ENCODE peak calls at places on chromosomes 6 and 20, in four cellular contexts. V is ovary, L is lung, O is fibroblast of lung. I is an unnamed sample. For H3K4me1 and H3K27me3, the result is how much of the 10 kb centered on the place peaks cover.

GRCh38 chr20:43973671-43974450 is 59.2 kb downstream of the TOX2 start:
- DNase-seq in V (no peak), L (no peak), O (no peak), I (no peak)

GRCh38 chr6:79385893-79386292 is 151.3 kb downstream of the LCA5 start:
- DNase-seq in V (no peak), L (no peak), O (peak), I (no peak)

GRCh38 chr6:10558575-10558974 is 37.4 kb downstream of the GCNT2 start:
- DNase-seq in V (no peak), L (no peak), O (no peak), I (no peak)

GRCh38 chr20:33209789-33210188 is 7.4 kb upstream of the BPIFA3 start:
- DNase-seq in V (peak), L (peak), O (peak), I (peak)

GRCh38 chr6:158539363-158539762 is 20.5 kb upstream of the TMEM181 start:
- DNase-seq in V (no peak), L (no peak), O (no peak), I (no peak)

GRCh38 chr6:28838289-28838633 is 85.5 kb downstream of the TRIM27 start:
- DNase-seq in V (peak), L (peak), O (peak), I (peak)

GRCh38 chr20:35344354-35344837 is 52.2 kb upstream of the FAM83C start:
- DNase-seq in V (peak), L (no peak), O (peak), I (peak)

GRCh38 chr6:98039443-98039842 is 756.4 kb upstream of the MMS22L start:
- DNase-seq in V (no peak), L (no peak), O (no peak), I (no peak)

GRCh38 chr20:59559024-59559817 is 45.1 kb upstream of the PHACTR3 start:
- DNase-seq in V (no peak), L (no peak), O (no peak), I (no peak)

GRCh38 chr6:15968519-15968918 is 160.4 kb upstream of the MYLIP start:
- DNase-seq in V (no peak), L (no peak), O (no peak), I (no peak)

GRCh38 chr6:14108571-14109410 is 8.8 kb upstream of the CD83 start:
- DNase-seq in V (no peak), L (peak), O (peak), I (no peak)

GRCh38 chr6:120355822-120356221 is 978.5 kb downstream of the TBC1D32 start:
- DNase-seq in V (no peak), L (no peak), O (peak), I (no peak)

GRCh38 chr6:126153661-126154060 is 167.3 kb downstream of the TRMT11 start:
- DNase-seq in V (no peak), L (no peak), O (peak), I (no peak)

GRCh38 chr6:127518710-127519468 is at the start of gene MTCL3:
- DNase-seq in V (no peak), L (no peak), O (peak), I (peak)

GRCh38 chr20:47358672-47359532 is 2.4 kb upstream of the ZMYND8 start:
- DNase-seq in V (peak), L (peak), O (peak), I (peak)

GRCh38 chr6:69422474-69422873 is 374.3 kb downstream of the LMBRD1 start:
- DNase-seq in V (no peak), L (no peak), O (no peak), I (no peak)

GRCh38 chr6:30766461-30767157 is 22.3 kb upstream of the IER3 start:
- DNase-seq in V (no peak), L (no peak), O (no peak), I (peak)

GRCh38 chr6:7727951-7728854 is 2.3 kb downstream of the BMP6 start:
- DNase-seq in V (peak), L (no peak), O (peak), I (peak)

GRCh38 chr6:67863346-67863745 is 771.7 kb upstream of the ADGRB3 start:
- DNase-seq in V (no peak), L (no peak), O (no peak), I (no peak)

GRCh38 chr20:44924526-44924925 is 14.7 kb downstream of the PABPC1L start:
- DNase-seq in V (no peak), L (no peak), O (no peak), I (no peak)

GRCh38 chr6:104809116-104809515 is 50.6 kb downstream of the HACE1 start:
- DNase-seq in V (no peak), L (no peak), O (no peak), I (no peak)

GRCh38 chr6:159981171-159981571 is 12.3 kb downstream of the IGF2R start:
- DNase-seq in V (no peak), L (no peak), O (no peak), I (no peak)

GRCh38 chr6:45533394-45533793 is 155.7 kb upstream of the SUPT3H start:
- DNase-seq in V (no peak), L (no peak), O (no peak), I (no peak)

GRCh38 chr6:162999575-163000285 is 272.0 kb downstream of the PACRG start:
- DNase-seq in V (no peak), L (no peak), O (peak), I (no peak)

GRCh38 chr6:16723833-16724232 is 37.4 kb downstream of the ATXN1 start:
- DNase-seq in V (no peak), L (no peak), O (peak), I (no peak)

GRCh38 chr6:87941556-87942358 is 105.9 kb upstream of the SPACA1 start:
- DNase-seq in V (no peak), L (no peak), O (no peak), I (no peak)

GRCh38 chr6:130396722-130397121 is 30.9 kb downstream of the TMEM200A start:
- DNase-seq in V (no peak), L (no peak), O (no peak), I (no peak)

GRCh38 chr6:16683524-16684194 is 77.6 kb downstream of the ATXN1 start:
- DNase-seq in V (no peak), L (peak), O (peak), I (peak)

GRCh38 chr6:35757461-35758123 is 18.8 kb upstream of the CLPSL2 start:
- DNase-seq in V (no peak), L (no peak), O (peak), I (no peak)

GRCh38 chr6:35751594-35751993 is 14.8 kb downstream of the ARMC12 start:
- DNase-seq in V (no peak), L (no peak), O (no peak), I (no peak)

GRCh38 chr6:35755525-35755924 is 18.7 kb downstream of the ARMC12 start:
- DNase-seq in V (no peak), L (no peak), O (no peak), I (no peak)

GRCh38 chr6:35752330-35752729 is 15.5 kb downstream of the ARMC12 start:
- DNase-seq in V (no peak), L (no peak), O (no peak), I (no peak)

GRCh38 chr6:35754452-35755321 is 17.9 kb downstream of the ARMC12 start:
- DNase-seq in V (no peak), L (no peak), O (peak), I (no peak)
- H3K27ac ChIP-seq in V (no peak), L (no peak), O (no peak), I (no peak)

GRCh38 chr6:33317418-33317667 is 201 bp downstream of the ZBTB22 start:
- DNase-seq in V (peak), L (no peak), O (no peak), I (no peak)
- H3K4me1 ChIP-seq in V (under half), L (under half), O (under half), I (under half)

GRCh38 chr20:62577447-62577846 is 64.9 kb upstream of the SLCO4A1 start:
- DNase-seq in V (no peak), L (no peak), O (no peak), I (no peak)

GRCh38 chr20:62573856-62574611 is 68.3 kb upstream of the SLCO4A1 start:
- DNase-seq in V (no peak), L (no peak), O (no peak), I (no peak)

GRCh38 chr20:62574612-62574993 is 67.7 kb upstream of the SLCO4A1 start:
- DNase-seq in V (no peak), L (no peak), O (no peak), I (no peak)

GRCh38 chr20:62576815-62577214 is 65.5 kb upstream of the SLCO4A1 start:
- DNase-seq in V (no peak), L (no peak), O (peak), I (no peak)

DNA sequence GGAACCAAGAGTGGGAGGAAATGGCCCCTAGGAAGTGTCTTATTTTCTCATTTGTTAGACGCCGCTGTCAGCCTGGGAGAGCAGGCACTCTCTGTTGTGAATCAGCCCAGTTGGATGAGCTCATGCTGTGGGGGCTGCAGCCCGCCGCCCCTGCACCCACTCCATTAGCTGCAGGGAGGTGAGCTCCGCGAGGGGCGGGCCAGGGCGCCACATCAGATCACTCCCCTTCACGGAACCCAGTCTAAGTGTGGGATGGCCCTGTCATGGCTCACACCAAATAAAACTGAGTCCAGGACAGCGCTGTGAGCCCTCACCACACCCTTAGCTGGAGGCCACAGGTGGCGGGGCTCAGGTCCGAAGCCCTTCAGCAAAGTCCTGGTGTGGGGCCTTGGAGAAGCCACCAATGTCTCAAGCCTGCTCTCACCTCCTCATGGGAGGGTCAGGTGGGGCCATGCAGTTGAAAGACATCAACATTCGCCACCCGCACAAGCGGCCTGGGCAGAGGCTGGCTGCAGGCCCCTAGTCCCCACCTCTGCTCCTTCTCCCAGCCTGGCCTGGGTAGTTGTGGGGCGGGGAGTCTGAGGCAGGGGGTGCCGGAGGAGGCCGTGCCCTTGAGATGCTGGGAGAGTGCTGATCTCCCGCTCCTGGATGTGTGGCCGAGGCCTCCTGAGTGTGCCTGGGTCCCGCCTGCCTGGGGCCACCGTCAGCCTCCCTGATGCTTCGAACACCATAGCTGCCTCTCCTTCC is 66.2 kb upstream of the SLCO4A1 start:
- DNase-seq in V (no peak), L (no peak), O (no peak), I (no peak)
- H3K27me3 ChIP-seq in V (under half), L (under half), O (under half), I (under half)

GRCh38 chr20:54019585-54019984 is 50.8 kb downstream of the BCAS1 start:
- DNase-seq in V (no peak), L (no peak), O (no peak), I (no peak)

GRCh38 chr20:54015496-54015895 is 54.9 kb downstream of the BCAS1 start:
- DNase-seq in V (no peak), L (no peak), O (no peak), I (no peak)

GRCh38 chr20:54019127-54019526 is 51.3 kb downstream of the BCAS1 start:
- DNase-seq in V (no peak), L (no peak), O (no peak), I (no peak)

GRCh38 chr20:54020348-54020747 is 50.0 kb downstream of the BCAS1 start:
- DNase-seq in V (no peak), L (no peak), O (no peak), I (no peak)

GRCh38 chr20:54017846-54018245 is 52.5 kb downstream of the BCAS1 start:
- DNase-seq in V (no peak), L (no peak), O (no peak), I (no peak)
- H3K27ac ChIP-seq in V (no peak), L (no peak), O (no peak), I (no peak)

GRCh38 chr6:89790403-89790802 is 29.2 kb downstream of the MDN1 start:
- DNase-seq in V (no peak), L (no peak), O (no peak), I (no peak)
- H3K4me1 ChIP-seq in V (under half), L (under half), O (under half), I (under half)

GRCh38 chr20:51021067-51022025 is 1.6 kb downstream of the KCNG1 start:
- DNase-seq in V (no peak), L (no peak), O (peak), I (no peak)
- H3K27me3 ChIP-seq in V (under half), L (under half), O (under half), I (under half)

GRCh38 chr6:25130518-25130917 is 148.7 kb upstream of the CARMIL1 start:
- DNase-seq in V (no peak), L (no peak), O (no peak), I (no peak)

GRCh38 chr6:25136879-25137278 is 142.3 kb upstream of the CARMIL1 start:
- DNase-seq in V (no peak), L (no peak), O (peak), I (no peak)

GRCh38 chr6:25132934-25133333 is 146.2 kb upstream of the CARMIL1 start:
- DNase-seq in V (no peak), L (no peak), O (no peak), I (no peak)

GRCh38 chr6:25137497-25137896 is 141.7 kb upstream of the CARMIL1 start:
- DNase-seq in V (no peak), L (no peak), O (no peak), I (no peak)

DNA sequence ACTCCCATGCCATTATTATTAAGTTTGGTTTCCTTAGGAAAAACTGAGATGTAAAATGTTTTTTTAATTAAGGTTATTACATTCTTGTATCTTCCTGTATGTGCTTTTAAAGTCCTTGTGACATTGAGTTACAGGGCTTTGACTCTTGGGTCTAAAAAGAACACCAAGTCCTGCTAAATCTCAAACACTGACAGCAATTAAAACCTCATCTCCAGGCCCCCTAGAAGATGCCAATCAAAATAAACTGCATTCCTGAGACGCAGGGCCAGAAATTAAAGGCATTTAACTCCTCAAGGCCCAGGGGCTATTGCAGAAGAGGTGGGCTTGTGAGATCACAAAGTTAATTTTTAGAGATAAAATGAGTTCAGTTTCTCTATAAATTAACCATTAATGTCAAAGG is 145.7 kb upstream of the CARMIL1 start:
- DNase-seq in V (no peak), L (no peak), O (no peak), I (no peak)
- H3K27ac ChIP-seq in V (no peak), L (no peak), O (no peak), I (peak)

GRCh38 chr20:41006126-41006935 is 22.3 kb upstream of the TOP1 start:
- DNase-seq in V (no peak), L (no peak), O (no peak), I (no peak)

GRCh38 chr20:41002842-41003142 is 25.8 kb upstream of the TOP1 start:
- DNase-seq in V (no peak), L (no peak), O (no peak), I (no peak)

GRCh38 chr20:41003143-41003932 is 25.3 kb upstream of the TOP1 start:
- DNase-seq in V (no peak), L (peak), O (peak), I (peak)

GRCh38 chr20:41005361-41005729 is 23.3 kb upstream of the TOP1 start:
- DNase-seq in V (peak), L (peak), O (peak), I (peak)

DNA sequence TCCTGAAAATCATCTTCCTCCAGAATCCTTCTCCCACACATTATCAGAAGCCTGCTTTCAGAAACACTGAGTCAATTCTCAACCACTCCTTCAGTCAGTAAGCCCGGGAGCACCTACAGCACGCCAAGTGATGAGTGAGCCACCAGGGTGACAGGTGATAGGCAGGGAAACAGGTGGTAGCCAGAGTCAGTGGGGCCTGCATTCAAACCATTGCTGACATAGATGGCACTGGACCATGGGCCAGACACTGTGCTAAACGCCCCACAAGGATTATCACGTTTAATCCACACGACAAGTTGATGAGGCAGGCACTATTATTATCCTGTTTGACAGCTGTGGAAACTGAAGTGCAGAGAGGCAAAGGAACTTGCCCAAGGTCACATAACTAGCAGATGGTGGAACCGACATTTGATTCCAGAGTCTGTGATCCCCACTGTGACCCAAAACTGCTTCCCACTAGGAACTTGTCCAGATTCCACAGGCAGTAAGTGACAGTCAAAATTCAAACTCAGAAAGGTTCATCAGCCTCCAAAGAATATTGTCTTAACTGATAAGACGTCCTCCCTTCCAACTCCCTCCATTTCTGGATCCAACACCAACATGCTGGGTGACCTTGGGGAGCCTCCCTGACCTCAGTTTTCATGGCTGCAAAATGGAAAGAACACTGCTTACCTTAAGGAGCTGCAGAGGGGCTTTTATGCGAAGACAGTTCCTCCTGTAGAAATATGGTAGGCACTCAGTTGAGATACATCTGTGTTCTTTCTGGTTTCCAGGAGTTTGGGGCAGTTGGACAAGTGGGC is 23.9 kb upstream of the TOP1 start:
- DNase-seq in V (no peak), L (no peak), O (peak), I (no peak)
- H3K4me1 ChIP-seq in V (under half), L (under half), O (under half), I (under half)

DNA sequence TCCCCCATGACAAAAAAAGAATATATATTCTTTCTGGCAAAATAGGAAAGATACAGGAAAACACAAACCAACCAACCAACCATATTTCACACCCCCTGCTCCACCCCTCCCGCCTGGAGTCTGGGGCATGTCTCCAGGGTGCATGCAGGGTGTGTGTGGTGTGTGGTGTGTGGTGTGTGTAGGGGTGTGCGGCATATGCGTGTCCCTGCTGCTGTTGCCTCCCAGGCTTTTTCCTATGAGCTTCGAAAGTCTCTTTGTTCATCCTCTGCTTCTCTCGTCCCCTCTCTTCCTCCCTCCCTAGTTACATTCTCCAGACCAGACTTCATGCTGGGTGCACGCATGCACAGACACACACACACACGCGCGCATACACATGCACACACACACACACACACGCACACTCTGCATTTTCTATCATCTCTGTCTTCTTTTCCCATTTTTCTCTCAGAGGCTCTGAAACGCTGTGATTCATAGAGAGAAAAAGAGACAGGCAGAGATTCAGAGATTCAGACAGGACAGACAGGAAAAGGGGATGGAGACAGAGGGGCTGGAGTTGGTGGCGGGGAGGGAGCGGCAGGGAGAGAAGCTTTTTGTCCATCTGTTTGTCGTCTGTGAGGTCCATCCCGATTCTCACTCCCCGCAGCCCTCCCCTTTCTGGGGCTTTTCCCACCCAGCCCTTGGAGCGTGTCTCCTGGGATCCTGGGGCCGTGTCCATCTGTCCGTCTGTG is 62.4 kb downstream of the SRC start:
- DNase-seq in V (no peak), L (no peak), O (no peak), I (no peak)
- H3K27me3 ChIP-seq in V (under half), L (under half), O (under half), I (under half)

I was measured in right cardiac atrium.